ENCODE peak calls at places on chromosomes 13 and 19, in six cellular contexts. One of them, this sample, is unnamed.

GRCh38 chr19:12828494-12828893 is 5.9 kb downstream of the RTBDN start:
- DNase-seq in Peyer's patch: peak; percentile 76
- DNase-seq in lower leg skin: no peak
- DNase-seq in tibial nerve: no peak
- DNase-seq in breast epithelium: no peak
- DNase-seq in adrenal gland: no peak
- DNase-seq in this sample: no peak

GRCh38 chr13:44904982-44905381 is 84.3 kb downstream of the NUFIP1 start:
- DNase-seq in Peyer's patch: peak; percentile 56
- DNase-seq in lower leg skin: peak; percentile 90
- DNase-seq in tibial nerve: peak; percentile 66
- DNase-seq in breast epithelium: no peak
- DNase-seq in adrenal gland: peak; percentile 32
- DNase-seq in this sample: peak; percentile 50

GRCh38 chr13:101242720-101243119 is 173.6 kb downstream of the NALCN start:
- DNase-seq in Peyer's patch: no peak
- DNase-seq in lower leg skin: no peak
- DNase-seq in tibial nerve: no peak
- DNase-seq in breast epithelium: no peak
- DNase-seq in adrenal gland: no peak
- DNase-seq in this sample: no peak

GRCh38 chr13:42334329-42334706 is 62.4 kb downstream of the AKAP11 start:
- DNase-seq in Peyer's patch: no peak
- DNase-seq in lower leg skin: no peak
- DNase-seq in tibial nerve: no peak
- DNase-seq in breast epithelium: no peak
- DNase-seq in adrenal gland: no peak
- DNase-seq in this sample: no peak

GRCh38 chr19:24060687-24061356 is 26.2 kb upstream of the ZNF254 start:
- DNase-seq in Peyer's patch: no peak
- DNase-seq in lower leg skin: peak; percentile 18
- DNase-seq in tibial nerve: no peak
- DNase-seq in breast epithelium: no peak
- DNase-seq in adrenal gland: no peak
- DNase-seq in this sample: no peak

GRCh38 chr19:6402834-6403608 is 10.1 kb upstream of the GTF2F1 start:
- DNase-seq in Peyer's patch: peak; percentile 90
- DNase-seq in lower leg skin: no peak
- DNase-seq in tibial nerve: no peak
- DNase-seq in breast epithelium: no peak
- DNase-seq in adrenal gland: no peak
- DNase-seq in this sample: no peak

GRCh38 chr19:16824658-16825311 is 4.4 kb upstream of the SIN3B start:
- DNase-seq in Peyer's patch: no peak
- DNase-seq in lower leg skin: no peak
- DNase-seq in tibial nerve: no peak
- DNase-seq in breast epithelium: no peak
- DNase-seq in adrenal gland: peak; percentile 17
- DNase-seq in this sample: no peak

GRCh38 chr19:15115080-15115479 is 7.9 kb downstream of the SYDE1 start:
- DNase-seq in Peyer's patch: peak; percentile 66
- DNase-seq in lower leg skin: no peak
- DNase-seq in tibial nerve: peak; percentile 48
- DNase-seq in breast epithelium: no peak
- DNase-seq in adrenal gland: peak; percentile 73
- DNase-seq in this sample: peak; percentile 85

GRCh38 chr13:107234315-107234714 is 666.4 kb upstream of the ARGLU1 start:
- DNase-seq in Peyer's patch: no peak
- DNase-seq in lower leg skin: no peak
- DNase-seq in tibial nerve: no peak
- DNase-seq in breast epithelium: no peak
- DNase-seq in adrenal gland: no peak
- DNase-seq in this sample: no peak

GRCh38 chr19:6685962-6686627 is 16.1 kb upstream of the TNFSF14 start:
- DNase-seq in Peyer's patch: no peak
- DNase-seq in lower leg skin: no peak
- DNase-seq in tibial nerve: no peak
- DNase-seq in breast epithelium: no peak
- DNase-seq in adrenal gland: no peak
- DNase-seq in this sample: no peak

GRCh38 chr13:61410669-61411297 is 4.9 kb downstream of the PCDH20 start:
- DNase-seq in Peyer's patch: no peak
- DNase-seq in lower leg skin: no peak
- DNase-seq in tibial nerve: no peak
- DNase-seq in breast epithelium: no peak
- DNase-seq in adrenal gland: no peak
- DNase-seq in this sample: no peak

GRCh38 chr19:57233207-57233606 is 2.4 kb downstream of the AURKC start:
- DNase-seq in Peyer's patch: no peak
- DNase-seq in lower leg skin: no peak
- DNase-seq in tibial nerve: no peak
- DNase-seq in breast epithelium: no peak
- DNase-seq in adrenal gland: no peak
- DNase-seq in this sample: no peak

GRCh38 chr13:112107289-112107688 is 40.3 kb downstream of the SOX1 start:
- DNase-seq in Peyer's patch: no peak
- DNase-seq in lower leg skin: no peak
- DNase-seq in tibial nerve: no peak
- DNase-seq in breast epithelium: no peak
- DNase-seq in adrenal gland: no peak
- DNase-seq in this sample: no peak

GRCh38 chr13:46289260-46289955 is 77.7 kb downstream of the LRRC63 start:
- DNase-seq in Peyer's patch: no peak
- DNase-seq in lower leg skin: no peak
- DNase-seq in tibial nerve: no peak
- DNase-seq in breast epithelium: no peak
- DNase-seq in adrenal gland: no peak
- DNase-seq in this sample: no peak

GRCh38 chr19:9705836-9706235 is 30.9 kb upstream of the ZNF562 start:
- DNase-seq in Peyer's patch: no peak
- DNase-seq in lower leg skin: no peak
- DNase-seq in tibial nerve: no peak
- DNase-seq in breast epithelium: no peak
- DNase-seq in adrenal gland: no peak
- DNase-seq in this sample: no peak

GRCh38 chr13:32829676-32830091 is 186.5 kb upstream of the KL start:
- DNase-seq in Peyer's patch: no peak
- DNase-seq in lower leg skin: no peak
- DNase-seq in tibial nerve: no peak
- DNase-seq in breast epithelium: no peak
- DNase-seq in adrenal gland: no peak
- DNase-seq in this sample: no peak

GRCh38 chr19:52533901-52534300 is 6.4 kb downstream of the ZNF808 start:
- DNase-seq in Peyer's patch: no peak
- DNase-seq in lower leg skin: peak; percentile 36
- DNase-seq in tibial nerve: no peak
- DNase-seq in breast epithelium: peak; percentile 35
- DNase-seq in adrenal gland: no peak
- DNase-seq in this sample: peak; percentile 42

GRCh38 chr19:52532480-52532879 is 5.0 kb downstream of the ZNF808 start:
- DNase-seq in Peyer's patch: no peak
- DNase-seq in lower leg skin: no peak
- DNase-seq in tibial nerve: no peak
- DNase-seq in breast epithelium: no peak
- DNase-seq in adrenal gland: no peak
- DNase-seq in this sample: no peak

GRCh38 chr19:52541608-52542007 is 14.1 kb downstream of the ZNF808 start:
- DNase-seq in Peyer's patch: no peak
- DNase-seq in lower leg skin: no peak
- DNase-seq in tibial nerve: no peak
- DNase-seq in breast epithelium: no peak
- DNase-seq in adrenal gland: no peak
- DNase-seq in this sample: no peak

GRCh38 chr19:52535831-52536800 is 8.6 kb downstream of the ZNF808 start:
- DNase-seq in Peyer's patch: peak; percentile 95
- DNase-seq in lower leg skin: peak; percentile 97
- DNase-seq in tibial nerve: peak; percentile 79
- DNase-seq in breast epithelium: peak; percentile 78
- DNase-seq in adrenal gland: peak; percentile 85
- DNase-seq in this sample: peak; percentile 91
- TF ChIP-seq CTCF in Peyer's patch: peak; percentile 38
- TF ChIP-seq CTCF in lower leg skin: no peak
- TF ChIP-seq CTCF in tibial nerve: peak; percentile 27
- TF ChIP-seq CTCF in breast epithelium: no peak
- TF ChIP-seq CTCF in adrenal gland: no peak
- TF ChIP-seq CTCF in this sample: peak; percentile 42

GRCh38 chr19:51983361-51983760 is 3.3 kb downstream of the ZNF350 start:
- DNase-seq in Peyer's patch: no peak
- DNase-seq in lower leg skin: no peak
- DNase-seq in tibial nerve: no peak
- DNase-seq in breast epithelium: no peak
- DNase-seq in adrenal gland: no peak
- DNase-seq in this sample: no peak

DNA sequence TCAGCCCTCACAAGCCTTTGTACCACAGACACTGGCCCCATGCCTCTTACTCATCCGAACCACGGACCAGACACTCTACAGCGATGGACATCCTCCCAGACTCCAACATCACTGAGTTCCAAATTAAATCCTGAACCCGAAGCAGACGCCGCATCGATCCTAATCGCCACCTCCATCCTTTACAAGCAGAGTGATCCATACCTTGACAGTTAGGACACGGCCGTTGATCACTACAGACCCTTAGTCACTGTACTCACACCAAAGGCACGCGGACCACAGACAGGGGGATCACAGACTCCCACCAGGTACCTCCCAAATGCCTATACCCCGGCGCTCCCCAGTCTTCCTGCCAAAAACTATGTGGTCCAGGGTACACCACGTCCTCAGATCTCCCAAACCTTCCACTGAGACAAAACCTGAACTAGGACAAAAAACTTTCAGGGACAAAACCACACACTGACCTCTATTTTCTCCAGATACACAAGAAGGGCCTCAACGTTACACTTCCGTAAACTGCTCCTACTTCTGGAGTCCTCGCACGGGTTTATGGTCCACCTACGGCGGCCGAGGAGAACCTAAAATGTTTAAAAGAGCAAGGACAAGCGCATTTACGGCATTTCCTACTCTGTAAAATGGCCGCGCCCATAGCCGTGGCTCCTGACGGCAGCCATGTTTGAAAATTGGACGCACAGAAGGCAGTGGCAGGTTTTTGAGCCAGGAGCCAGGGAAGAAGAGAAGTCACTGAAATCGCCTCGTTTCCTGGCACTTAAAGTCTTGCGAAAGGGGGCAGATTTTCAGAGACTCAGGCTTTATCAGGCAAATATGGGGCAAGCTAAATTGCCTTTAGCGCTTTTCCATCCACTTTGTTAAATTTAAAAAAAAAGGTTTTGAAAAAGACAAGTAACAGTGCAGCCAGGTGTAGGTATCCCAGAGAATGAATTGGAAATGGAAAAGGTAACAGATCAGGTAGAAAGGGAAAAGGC is at the start of gene ZNF350:
- DNase-seq in Peyer's patch: peak; percentile 99
- DNase-seq in lower leg skin: peak; percentile 97
- DNase-seq in tibial nerve: peak; percentile 97
- DNase-seq in breast epithelium: peak; percentile 92
- DNase-seq in adrenal gland: peak; percentile 94
- DNase-seq in this sample: peak; percentile 94
- TF ChIP-seq POLR2A in Peyer's patch: no peak
- TF ChIP-seq POLR2A in lower leg skin: no peak
- TF ChIP-seq POLR2A in tibial nerve: no peak
- TF ChIP-seq POLR2A in breast epithelium: no peak
- TF ChIP-seq POLR2A in adrenal gland: peak; percentile 63
- TF ChIP-seq POLR2A in this sample: no peak

GRCh38 chr13:74027161-74027779 is 106.9 kb downstream of the KLF12 start:
- DNase-seq in Peyer's patch: no peak
- DNase-seq in lower leg skin: no peak
- DNase-seq in tibial nerve: no peak
- DNase-seq in breast epithelium: no peak
- DNase-seq in adrenal gland: no peak
- DNase-seq in this sample: no peak
- TF ChIP-seq CTCF in Peyer's patch: no peak
- TF ChIP-seq CTCF in lower leg skin: no peak
- TF ChIP-seq CTCF in tibial nerve: no peak
- TF ChIP-seq CTCF in breast epithelium: no peak
- TF ChIP-seq CTCF in adrenal gland: no peak
- TF ChIP-seq CTCF in this sample: no peak

GRCh38 chr19:49442793-49443365 is 1.6 kb upstream of the SLC17A7 start:
- DNase-seq in Peyer's patch: peak; percentile 96
- DNase-seq in lower leg skin: peak; percentile 99
- DNase-seq in tibial nerve: peak; percentile 96
- DNase-seq in breast epithelium: peak; percentile 96
- DNase-seq in adrenal gland: peak; percentile 95
- DNase-seq in this sample: peak; percentile 97
- TF ChIP-seq POLR2A in Peyer's patch: peak; percentile 32
- TF ChIP-seq POLR2A in lower leg skin: no peak
- TF ChIP-seq POLR2A in tibial nerve: no peak
- TF ChIP-seq POLR2A in breast epithelium: no peak
- TF ChIP-seq POLR2A in adrenal gland: no peak
- TF ChIP-seq POLR2A in this sample: peak; percentile 21

GRCh38 chr13:93246069-93246468 is 19.5 kb downstream of the GPC6 start:
- DNase-seq in Peyer's patch: no peak
- DNase-seq in lower leg skin: no peak
- DNase-seq in tibial nerve: no peak
- DNase-seq in breast epithelium: no peak
- DNase-seq in adrenal gland: no peak
- DNase-seq in this sample: no peak

GRCh38 chr13:93249259-93249917 is 22.8 kb downstream of the GPC6 start:
- DNase-seq in Peyer's patch: no peak
- DNase-seq in lower leg skin: no peak
- DNase-seq in tibial nerve: no peak
- DNase-seq in breast epithelium: no peak
- DNase-seq in adrenal gland: no peak
- DNase-seq in this sample: no peak

GRCh38 chr13:93244918-93245280 is 18.3 kb downstream of the GPC6 start:
- DNase-seq in Peyer's patch: no peak
- DNase-seq in lower leg skin: no peak
- DNase-seq in tibial nerve: no peak
- DNase-seq in breast epithelium: no peak
- DNase-seq in adrenal gland: no peak
- DNase-seq in this sample: no peak

GRCh38 chr13:93249918-93250306 is 23.3 kb downstream of the GPC6 start:
- DNase-seq in Peyer's patch: no peak
- DNase-seq in lower leg skin: no peak
- DNase-seq in tibial nerve: no peak
- DNase-seq in breast epithelium: no peak
- DNase-seq in adrenal gland: no peak
- DNase-seq in this sample: no peak

GRCh38 chr13:93248627-93249047 is 22.0 kb downstream of the GPC6 start:
- DNase-seq in Peyer's patch: no peak
- DNase-seq in lower leg skin: no peak
- DNase-seq in tibial nerve: no peak
- DNase-seq in breast epithelium: no peak
- DNase-seq in adrenal gland: no peak
- DNase-seq in this sample: no peak
- TF ChIP-seq CTCF in Peyer's patch: no peak
- TF ChIP-seq CTCF in lower leg skin: no peak
- TF ChIP-seq CTCF in tibial nerve: no peak
- TF ChIP-seq CTCF in breast epithelium: no peak
- TF ChIP-seq CTCF in adrenal gland: peak; percentile 25
- TF ChIP-seq CTCF in this sample: no peak